ENCODE peak calls at places on chromosomes 6 and 20, in seven cellular contexts. T is activated CD4-positive, alpha-beta T cell treated with anti-CD3 and anti-CD28 coated beads, Interleukin-2, amount 50 U/mL, for 48 hours; S is cardiac muscle cell; J is KG1; N is G401; R is A549; P is mucosa of descending colon. X is an unnamed sample.

GRCh38 chr6:42860481-42860880 is 18.9 kb upstream of the RPL7L1 start:
- DNase-seq in T (no peak), S (no peak), J (no peak), N (no peak), R (no peak), P (no peak), X (no peak)

GRCh38 chr20:10090588-10091166 is 55.9 kb downstream of the ANKEF1 start:
- DNase-seq in T (peak), S (peak), J (no peak), N (peak), R (peak), P (peak), X (peak)

GRCh38 chr6:4134841-4135664 is at the start of gene ECI2:
- DNase-seq in T (peak), S (no peak), J (peak), N (peak), R (peak), P (peak), X (peak)

GRCh38 chr6:38034269-38034914 is 214.9 kb downstream of the ZFAND3 start:
- DNase-seq in T (no peak), S (peak), J (no peak), N (peak), R (peak), P (no peak), X (no peak)

GRCh38 chr20:878511-879307 is 37.4 kb downstream of the ANGPT4 start:
- DNase-seq in T (peak), S (peak), J (no peak), N (no peak), R (no peak), P (no peak), X (no peak)

GRCh38 chr20:13839421-13840092 is 54.7 kb downstream of the NDUFAF5 start:
- DNase-seq in T (no peak), S (no peak), J (no peak), N (no peak), R (no peak), P (no peak), X (peak)

GRCh38 chr6:147752686-147753418 is 244.4 kb downstream of the SAMD5 start:
- DNase-seq in T (no peak), S (no peak), J (no peak), N (no peak), R (no peak), P (no peak), X (no peak)

GRCh38 chr20:11271920-11272594 is 598.3 kb upstream of the JAG1 start:
- DNase-seq in T (no peak), S (no peak), J (no peak), N (no peak), R (no peak), P (no peak), X (no peak)

GRCh38 chr6:45930419-45931059 is 85.1 kb downstream of the CLIC5 start:
- DNase-seq in T (peak), S (peak), J (peak), N (peak), R (peak), P (peak), X (no peak)

GRCh38 chr6:43339168-43339567 is 30.3 kb downstream of the ZNF318 start:
- DNase-seq in T (no peak), S (no peak), J (no peak), N (no peak), R (no peak), P (no peak), X (no peak)

X was measured in PC-9.